ENCODE peak calls at places on chromosomes 11 and 22, in ten cellular contexts. P, H, V, E, B, Y, D, A, W and G are unnamed samples.
A peak's percentile ranks its signal among the peaks of the same experiment; 100 is the strongest.

GRCh38 chr11:62559204-62559603 is 12.6 kb upstream of the AHNAK start:
- DNase-seq in P (no peak), H (no peak), V (no peak), E (no peak), B (no peak), Y (no peak), D (no peak), A (no peak), W (no peak), G (no peak)

GRCh38 chr11:20047755-20048154 is 112.5 kb downstream of the DBX1 start:
- DNase-seq in P (no peak), H (no peak), V (no peak), E (no peak), B (no peak), Y (no peak), D (no peak), A (no peak), W (no peak), G (no peak)

GRCh38 chr11:74695705-74696280 is 35.4 kb downstream of the CHRDL2 start:
- DNase-seq in P (no peak), H (no peak), V (no peak), E (no peak), B (no peak), Y (no peak), D (no peak), A (no peak), W (no peak), G (no peak)

GRCh38 chr11:75668508-75669297 is at the start of gene MAP6:
- DNase-seq in P (peak; percentile 58), H (no peak), V (peak; percentile 39), E (no peak), B (no peak), Y (peak; percentile 89), D (no peak), A (peak; percentile 19), W (peak; percentile 63), G (no peak)

GRCh38 chr11:63609536-63609935 is 4.7 kb downstream of the PLAAT3 start:
- DNase-seq in P (no peak), H (no peak), V (no peak), E (peak; percentile 32), B (no peak), Y (no peak), D (no peak), A (no peak), W (peak; percentile 22), G (no peak)

GRCh38 chr11:29280452-29280851 is 736.4 kb downstream of the KCNA4 start:
- DNase-seq in P (no peak), H (no peak), V (no peak), E (peak; percentile 2), B (no peak), Y (no peak), D (no peak), A (peak; percentile 88), W (no peak), G (no peak)

GRCh38 chr11:72826191-72826941 is 12.2 kb downstream of the ATG16L2 start:
- DNase-seq in P (no peak), H (no peak), V (no peak), E (no peak), B (no peak), Y (no peak), D (no peak), A (no peak), W (no peak), G (no peak)

GRCh38 chr11:112339566-112339965 is 78.9 kb upstream of the PLET1 start:
- DNase-seq in P (no peak), H (no peak), V (no peak), E (no peak), B (no peak), Y (no peak), D (no peak), A (no peak), W (no peak), G (no peak)

GRCh38 chr11:64052938-64053622 is 17.3 kb downstream of the FLRT1 start:
- DNase-seq in P (no peak), H (no peak), V (no peak), E (no peak), B (no peak), Y (no peak), D (no peak), A (no peak), W (no peak), G (no peak)

GRCh38 chr11:79078999-79079398 is 361.8 kb downstream of the TENM4 start:
- DNase-seq in P (no peak), H (no peak), V (no peak), E (no peak), B (no peak), Y (no peak), D (peak; percentile 55), A (no peak), W (peak; percentile 77), G (no peak)

GRCh38 chr22:23984430-23984829 is 4.5 kb downstream of the GSTT2 start:
- DNase-seq in P (peak; percentile 25), H (no peak), V (peak; percentile 62), E (peak; percentile 26), B (no peak), Y (no peak), D (peak; percentile 4), A (peak; percentile 36), W (peak; percentile 36), G (peak; percentile 75)

GRCh38 chr11:107259826-107260225 is 197.8 kb downstream of the CWF19L2 start:
- DNase-seq in P (no peak), H (no peak), V (no peak), E (no peak), B (no peak), Y (no peak), D (no peak), A (no peak), W (no peak), G (no peak)

GRCh38 chr11:118049771-118050170 is 27.1 kb upstream of the TMPRSS4 start:
- DNase-seq in P (no peak), H (no peak), V (no peak), E (no peak), B (no peak), Y (no peak), D (no peak), A (no peak), W (no peak), G (no peak)

GRCh38 chr11:43282607-43283440 is 29.0 kb upstream of the API5 start:
- DNase-seq in P (no peak), H (peak; percentile 19), V (peak; percentile 49), E (peak; percentile 46), B (peak; percentile 24), Y (peak; percentile 69), D (no peak), A (peak; percentile 6), W (no peak), G (no peak)

GRCh38 chr11:7525424-7525823 is 11.6 kb downstream of the PPFIBP2 start:
- DNase-seq in P (no peak), H (no peak), V (no peak), E (no peak), B (no peak), Y (no peak), D (no peak), A (no peak), W (no peak), G (no peak)

GRCh38 chr11:46332568-46333128 is 14.6 kb upstream of the DGKZ start:
- DNase-seq in P (no peak), H (peak; percentile 36), V (peak; percentile 46), E (no peak), B (no peak), Y (peak; percentile 50), D (no peak), A (no peak), W (no peak), G (no peak)

GRCh38 chr11:116465056-116465455 is 307.7 kb downstream of the BUD13 start:
- DNase-seq in P (no peak), H (no peak), V (no peak), E (no peak), B (no peak), Y (no peak), D (no peak), A (peak; percentile 17), W (no peak), G (no peak)

GRCh38 chr11:113974741-113975470 is at the start of gene HTR3A:
- DNase-seq in P (no peak), H (no peak), V (no peak), E (peak; percentile 53), B (no peak), Y (peak; percentile 58), D (peak; percentile 96), A (no peak), W (peak; percentile 85), G (peak; percentile 82)

GRCh38 chr22:45120931-45121330 is 42.8 kb upstream of the NUP50 start:
- DNase-seq in P (no peak), H (no peak), V (no peak), E (no peak), B (no peak), Y (no peak), D (no peak), A (peak; percentile 17), W (no peak), G (no peak)